ENCODE peak calls at places on chromosomes 4 and X, in ten cellular contexts. F, B, A, M, P, I, V, Y, S and R are unnamed samples.
A peak's percentile ranks its signal among the peaks of the same experiment; 100 is the strongest.

GRCh38 chr4:602559-602942 is 22.8 kb upstream of the PDE6B start:
- DNase-seq in F (no peak), B (peak; percentile 77), A (no peak), M (peak; percentile 28), P (peak; percentile 35), I (no peak), V (no peak), Y (peak; percentile 87), S (peak; percentile 14), R (no peak)

GRCh38 chrX:110244951-110245480 is 72.9 kb downstream of the AMMECR1 start:
- DNase-seq in F (no peak), B (no peak), A (no peak), M (peak; percentile 39), P (no peak), I (no peak), V (no peak), Y (no peak), S (no peak), R (no peak)

GRCh38 chr4:147596377-147596776 is 20.8 kb upstream of the TMEM184C start:
- DNase-seq in F (no peak), B (no peak), A (no peak), M (peak; percentile 28), P (no peak), I (no peak), V (no peak), Y (no peak), S (no peak), R (no peak)

GRCh38 chr4:86441175-86441960 is 81.5 kb upstream of the MAPK10 start:
- DNase-seq in F (no peak), B (no peak), A (no peak), M (peak; percentile 47), P (no peak), I (no peak), V (no peak), Y (no peak), S (peak; percentile 69), R (no peak)

GRCh38 chr4:72558655-72559054 is 10.4 kb downstream of the ADAMTS3 start:
- DNase-seq in F (no peak), B (no peak), A (no peak), M (no peak), P (no peak), I (no peak), V (no peak), Y (no peak), S (no peak), R (no peak)

GRCh38 chrX:101410461-101410860 is 2.4 kb downstream of the HNRNPH2 start:
- DNase-seq in F (no peak), B (no peak), A (no peak), M (peak; percentile 22), P (no peak), I (no peak), V (no peak), Y (no peak), S (no peak), R (no peak)

GRCh38 chrX:150182176-150182575 is 180.9 kb upstream of the MAMLD1 start:
- DNase-seq in F (no peak), B (no peak), A (no peak), M (peak; percentile 36), P (no peak), I (no peak), V (no peak), Y (no peak), S (no peak), R (no peak)

GRCh38 chr4:8782135-8782534 is 89.5 kb downstream of the HMX1 start:
- DNase-seq in F (no peak), B (no peak), A (no peak), M (no peak), P (no peak), I (no peak), V (no peak), Y (no peak), S (no peak), R (no peak)

GRCh38 chrX:39905475-39905889 is 192.3 kb downstream of the BCOR start:
- DNase-seq in F (no peak), B (no peak), A (no peak), M (no peak), P (no peak), I (no peak), V (no peak), Y (no peak), S (no peak), R (no peak)

GRCh38 chr4:82517043-82517442 is 44.7 kb downstream of the TMEM150C start:
- DNase-seq in F (no peak), B (no peak), A (no peak), M (peak; percentile 47), P (no peak), I (no peak), V (no peak), Y (no peak), S (no peak), R (no peak)

GRCh38 chr4:110621839-110622751 is 782 bp downstream of the PITX2 start:
- DNase-seq in F (no peak), B (no peak), A (no peak), M (no peak), P (no peak), I (no peak), V (no peak), Y (peak; percentile 59), S (no peak), R (no peak)

GRCh38 chr4:7332216-7333023 is 102.3 kb downstream of the PSAPL1 start:
- DNase-seq in F (peak; percentile 65), B (peak; percentile 25), A (peak; percentile 18), M (peak; percentile 85), P (no peak), I (no peak), V (peak; percentile 55), Y (peak; percentile 48), S (peak; percentile 13), R (no peak)

GRCh38 chrX:33330798-33331197 is 119.4 kb upstream of the DMD start:
- DNase-seq in F (no peak), B (no peak), A (no peak), M (no peak), P (no peak), I (no peak), V (no peak), Y (no peak), S (no peak), R (no peak)

GRCh38 chr4:55636622-55636999 is 513 bp upstream of the NMU start:
- DNase-seq in F (no peak), B (no peak), A (no peak), M (no peak), P (no peak), I (no peak), V (no peak), Y (no peak), S (no peak), R (no peak)
- H3K4me3 ChIP-seq in F (peak overlapping the region; percentile 39), B (peak overlapping the region; percentile 53), A (no peak overlapping the region), M (peak overlapping the region; percentile 58), P (peak overlapping the region; percentile 34), I (peak overlapping the region; percentile 61), V (peak overlapping the region; percentile 50), Y (peak overlapping the region; percentile 21), S (peak overlapping the region; percentile 40), R (peak overlapping the region; percentile 29)

GRCh38 chr4:103718993-103719319 is 829 bp downstream of the TACR3 start:
- DNase-seq in F (no peak), B (no peak), A (no peak), M (no peak), P (no peak), I (no peak), V (no peak), Y (no peak), S (peak; percentile 11), R (no peak)
- H3K4me3 ChIP-seq in F (no peak overlapping the region), B (peak overlapping the region; percentile 26), A (no peak overlapping the region), M (no peak overlapping the region), P (no peak overlapping the region), I (no peak overlapping the region), V (peak overlapping the region; percentile 36), Y (no peak overlapping the region), S (no peak overlapping the region), R (no peak overlapping the region)

GRCh38 chr4:176875026-176875425 is 82.3 kb upstream of the VEGFC start:
- DNase-seq in F (no peak), B (no peak), A (no peak), M (peak; percentile 5), P (no peak), I (no peak), V (no peak), Y (no peak), S (no peak), R (no peak)
- H3K4me3 ChIP-seq in F (no peak overlapping the region), B (no peak overlapping the region), A (no peak overlapping the region), M (no peak overlapping the region), P (no peak overlapping the region), I (no peak overlapping the region), V (no peak overlapping the region), Y (no peak overlapping the region), S (no peak overlapping the region), R (no peak overlapping the region)

DNA sequence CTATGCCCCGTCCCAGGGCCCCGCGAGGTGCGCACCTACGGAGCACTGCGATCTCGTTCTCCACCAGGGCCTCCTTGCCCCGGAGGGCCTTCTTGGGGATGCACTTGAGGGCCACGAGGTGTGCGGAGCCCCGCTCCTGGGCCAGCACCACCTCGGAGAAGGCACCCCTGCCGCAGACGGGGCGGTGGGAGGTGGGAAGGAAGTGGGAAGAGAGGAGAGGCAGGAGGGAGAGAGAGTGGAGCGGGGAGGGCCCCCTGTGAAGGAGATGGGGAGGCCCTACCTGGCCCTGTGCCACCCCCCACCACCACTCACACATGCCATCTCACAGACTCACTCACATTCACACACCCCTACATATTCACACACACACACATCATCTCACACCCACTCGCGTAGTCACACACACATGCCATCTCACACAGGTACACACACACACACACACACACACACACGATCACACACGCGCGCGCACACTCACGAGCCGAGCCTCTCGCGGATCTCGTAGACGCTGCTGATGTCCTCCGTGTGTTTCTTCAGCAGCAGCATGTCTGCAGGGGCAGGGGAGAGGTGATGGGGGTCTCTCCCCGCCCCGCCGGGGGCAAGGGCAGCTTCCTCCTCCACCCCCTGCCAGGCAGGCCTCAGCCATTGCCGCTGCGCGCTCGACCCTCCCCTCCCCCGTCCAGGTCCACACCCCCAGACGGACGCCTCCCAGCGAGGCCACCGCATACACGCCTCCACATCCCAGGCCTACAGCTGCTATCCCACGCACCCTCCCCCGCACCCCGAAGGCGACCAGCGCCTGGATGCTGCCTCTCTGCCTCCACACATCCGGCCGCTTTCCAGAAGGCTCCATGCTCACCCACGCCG is 849 bp downstream of the PNCK start:
- DNase-seq in F (no peak), B (no peak), A (no peak), M (no peak), P (no peak), I (no peak), V (no peak), Y (peak; percentile 52), S (no peak), R (no peak)
- H3K4me3 ChIP-seq in F (peak overlapping the region; percentile 35), B (no peak overlapping the region), A (no peak overlapping the region), M (no peak overlapping the region), P (no peak overlapping the region), I (no peak overlapping the region), V (no peak overlapping the region), Y (no peak overlapping the region), S (no peak overlapping the region), R (no peak overlapping the region)